ENCODE peak calls at places on chromosomes 12 and 14, in ten cellular contexts. Q, L, I, J, R, U, X, F, N and S are unnamed samples.

GRCh38 chr12:6813363-6813762 is 8.3 kb upstream of the GPR162 start:
- DNase-seq in Q (no peak), L (no peak), I (no peak), J (no peak), R (no peak), U (no peak), X (no peak), F (no peak), N (no peak), S (no peak)

GRCh38 chr14:105087308-105087962 is 22.2 kb upstream of the GPR132 start:
- DNase-seq in Q (peak; percentile 83), L (peak; percentile 69), I (no peak), J (peak; percentile 75), R (no peak), U (peak; percentile 78), X (no peak), F (peak; percentile 52), N (no peak), S (peak; percentile 62)

GRCh38 chr12:56338643-56339422 is at the start of gene IL23A:
- DNase-seq in Q (peak; percentile 31), L (peak; percentile 68), I (no peak), J (no peak), R (peak; percentile 11), U (no peak), X (peak; percentile 67), F (no peak), N (peak; percentile 76), S (no peak)

GRCh38 chr12:77236066-77236465 is 170.7 kb upstream of the E2F7 start:
- DNase-seq in Q (no peak), L (no peak), I (no peak), J (no peak), R (no peak), U (no peak), X (no peak), F (no peak), N (no peak), S (peak; percentile 73)

GRCh38 chr12:58765076-58765475 is 155.2 kb downstream of the LRIG3 start:
- DNase-seq in Q (no peak), L (peak; percentile 50), I (no peak), J (no peak), R (no peak), U (no peak), X (no peak), F (no peak), N (no peak), S (no peak)

GRCh38 chr14:56004807-56005579 is 113.2 kb upstream of the PELI2 start:
- DNase-seq in Q (peak; percentile 88), L (no peak), I (no peak), J (peak; percentile 85), R (peak; percentile 93), U (no peak), X (no peak), F (peak; percentile 44), N (no peak), S (peak; percentile 86)

GRCh38 chr12:32546272-32546671 is 132.8 kb upstream of the DNM1L start:
- DNase-seq in Q (no peak), L (no peak), I (no peak), J (no peak), R (no peak), U (no peak), X (no peak), F (no peak), N (no peak), S (no peak)

GRCh38 chr14:76576047-76576741 is 185.1 kb upstream of the VASH1 start:
- DNase-seq in Q (no peak), L (peak; percentile 40), I (no peak), J (peak; percentile 7), R (no peak), U (no peak), X (no peak), F (no peak), N (no peak), S (no peak)

GRCh38 chr14:81252278-81252677 is 31.5 kb upstream of the GTF2A1 start:
- DNase-seq in Q (no peak), L (no peak), I (no peak), J (no peak), R (no peak), U (no peak), X (no peak), F (no peak), N (no peak), S (no peak)

GRCh38 chr12:116861331-116861730 is 19.9 kb downstream of the HRK start:
- DNase-seq in Q (peak; percentile 39), L (no peak), I (no peak), J (peak; percentile 60), R (no peak), U (no peak), X (peak; percentile 62), F (peak; percentile 91), N (no peak), S (peak; percentile 87)

GRCh38 chr12:65891987-65892481 is 67.8 kb downstream of the HMGA2 start:
- DNase-seq in Q (peak; percentile 89), L (no peak), I (no peak), J (peak; percentile 100), R (peak; percentile 33), U (peak; percentile 66), X (no peak), F (peak; percentile 85), N (no peak), S (peak; percentile 100)

GRCh38 chr12:22577667-22578066 is 33.3 kb upstream of the C2CD5 start:
- DNase-seq in Q (no peak), L (no peak), I (no peak), J (no peak), R (no peak), U (no peak), X (no peak), F (no peak), N (no peak), S (no peak)

GRCh38 chr14:74569826-74570591 is 42.0 kb downstream of the LTBP2 start:
- DNase-seq in Q (peak; percentile 37), L (no peak), I (no peak), J (peak; percentile 38), R (no peak), U (no peak), X (no peak), F (no peak), N (no peak), S (no peak)

GRCh38 chr14:95486875-95487668 is 29.4 kb downstream of the SYNE3 start:
- DNase-seq in Q (no peak), L (peak; percentile 42), I (no peak), J (no peak), R (no peak), U (no peak), X (peak; percentile 65), F (no peak), N (no peak), S (no peak)

GRCh38 chr12:11762723-11763326 is 113.4 kb downstream of the ETV6 start:
- DNase-seq in Q (no peak), L (no peak), I (no peak), J (no peak), R (no peak), U (no peak), X (peak; percentile 33), F (no peak), N (no peak), S (peak; percentile 41)

GRCh38 chr12:127779301-127780045 is 487.5 kb upstream of the TMEM132C start:
- DNase-seq in Q (no peak), L (no peak), I (no peak), J (no peak), R (no peak), U (no peak), X (no peak), F (peak; percentile 20), N (no peak), S (peak; percentile 1)

GRCh38 chr12:31002361-31002725 is 71.3 kb upstream of the DDX11 start:
- DNase-seq in Q (no peak), L (no peak), I (no peak), J (no peak), R (no peak), U (peak; percentile 29), X (no peak), F (no peak), N (no peak), S (no peak)

GRCh38 chr12:22658214-22658613 is 33.2 kb downstream of the ETNK1 start:
- DNase-seq in Q (peak; percentile 86), L (no peak), I (no peak), J (peak; percentile 95), R (no peak), U (no peak), X (no peak), F (no peak), N (no peak), S (peak; percentile 37)

GRCh38 chr14:105616802-105617192 is 90.4 kb downstream of the TMEM121 start:
- DNase-seq in Q (no peak), L (no peak), I (no peak), J (no peak), R (no peak), U (peak; percentile 67), X (no peak), F (no peak), N (no peak), S (no peak)

GRCh38 chr12:51442324-51442723 is 17.7 kb downstream of the SLC4A8 start:
- DNase-seq in Q (peak; percentile 79), L (no peak), I (no peak), J (peak; percentile 76), R (no peak), U (no peak), X (no peak), F (no peak), N (no peak), S (peak; percentile 30)

GRCh38 chr14:49497267-49497666 is 88.9 kb downstream of the RPS29 start:
- DNase-seq in Q (no peak), L (no peak), I (no peak), J (no peak), R (no peak), U (no peak), X (no peak), F (no peak), N (no peak), S (no peak)

GRCh38 chr12:46136239-46136638 is 132.6 kb downstream of the SLC38A1 start:
- DNase-seq in Q (no peak), L (no peak), I (no peak), J (no peak), R (peak; percentile 30), U (no peak), X (no peak), F (no peak), N (no peak), S (no peak)

GRCh38 chr12:100249936-100250335 is 16.9 kb downstream of the DEPDC4 start:
- DNase-seq in Q (no peak), L (no peak), I (no peak), J (no peak), R (no peak), U (no peak), X (no peak), F (no peak), N (no peak), S (no peak)

GRCh38 chr14:35333797-35334743 is 41.9 kb downstream of the PSMA6 start:
- DNase-seq in Q (no peak), L (no peak), I (no peak), J (no peak), R (no peak), U (no peak), X (no peak), F (no peak), N (no peak), S (no peak)

GRCh38 chr14:52974406-52974805 is 23.6 kb upstream of the FERMT2 start:
- DNase-seq in Q (peak; percentile 52), L (no peak), I (no peak), J (peak; percentile 53), R (no peak), U (no peak), X (no peak), F (peak; percentile 19), N (no peak), S (no peak)

GRCh38 chr14:62015945-62016344 is 253.7 kb downstream of the SNAPC1 start:
- DNase-seq in Q (no peak), L (peak; percentile 88), I (no peak), J (peak; percentile 15), R (no peak), U (no peak), X (no peak), F (no peak), N (no peak), S (peak; percentile 68)

GRCh38 chr14:104135121-104135903 is 3.1 kb upstream of the KIF26A start:
- DNase-seq in Q (no peak), L (no peak), I (no peak), J (peak; percentile 14), R (no peak), U (peak; percentile 65), X (no peak), F (no peak), N (no peak), S (no peak)

GRCh38 chr12:86186449-86186848 is 69.7 kb downstream of the MGAT4C start:
- DNase-seq in Q (peak; percentile 49), L (no peak), I (no peak), J (peak; percentile 30), R (no peak), U (no peak), X (no peak), F (no peak), N (no peak), S (no peak)